ENCODE peak calls at places on chromosomes 13 and 19, in ten cellular contexts. Y is SK-N-MC, B is PC-3, P is HepG2, A is neuronal stem cell, D is H9, Q is mesendoderm, E is mammary epithelial cell, R is GM23248, G is IMR-90. I is an unnamed sample.

GRCh38 chr13:109974354-109974753 is 188.0 kb upstream of the IRS2 start:
- DNase-seq in B (no peak), A (no peak), R (peak), Y (no peak), P (no peak), D (no peak), E (no peak), Q (no peak), G (peak), I (peak)

GRCh38 chr13:26255717-26256277 is 1.9 kb downstream of the CDK8 start:
- DNase-seq in E (no peak), Y (no peak), A (no peak), R (peak), Q (no peak), D (no peak), P (peak), B (peak), G (peak), I (no peak)

GRCh38 chr13:21435710-21436151 is 23.4 kb downstream of the ZDHHC20 start:
- DNase-seq in P (peak), B (peak), D (no peak), Y (no peak), E (peak), G (peak), R (peak), A (no peak), Q (peak), I (no peak)

GRCh38 chr19:12872941-12873890 is 8.0 kb downstream of the DNASE2 start:
- DNase-seq in P (peak), E (peak), A (no peak), Q (peak), Y (peak), G (peak), R (peak), B (peak), D (peak), I (peak)

GRCh38 chr13:49828452-49828851 is 36.0 kb upstream of the KPNA3 start:
- DNase-seq in E (peak), D (no peak), B (peak), A (no peak), Y (no peak), G (no peak), Q (peak), R (no peak), P (no peak), I (no peak)

GRCh38 chr13:99916366-99917103 is 55.0 kb downstream of the ZIC5 start:
- DNase-seq in P (peak), R (peak), Y (peak), B (peak), G (peak), A (no peak), Q (peak), D (no peak), E (peak), I (peak)

GRCh38 chr19:17706750-17707181 is 12.5 kb upstream of the MAP1S start:
- DNase-seq in G (peak), B (no peak), D (peak), A (no peak), P (peak), Y (no peak), Q (peak), R (peak), E (no peak), I (peak)

GRCh38 chr19:21474671-21475181 is 30.7 kb upstream of the ZNF429 start:
- DNase-seq in A (peak), E (peak), Y (no peak), R (peak), D (peak), G (peak), B (no peak), Q (peak), P (no peak), I (peak)

GRCh38 chr19:29717051-29717450 is 2.0 kb upstream of the C19orf12 start:
- DNase-seq in P (no peak), G (no peak), E (no peak), R (no peak), Y (no peak), Q (no peak), D (no peak), A (no peak), B (no peak), I (no peak)
- H3K9ac ChIP-seq in P (no peak), G (no peak), E (no peak), R (no peak), Y (no peak), Q (no peak), D (no peak), A (no peak), B (no peak), I (no peak)

DNA sequence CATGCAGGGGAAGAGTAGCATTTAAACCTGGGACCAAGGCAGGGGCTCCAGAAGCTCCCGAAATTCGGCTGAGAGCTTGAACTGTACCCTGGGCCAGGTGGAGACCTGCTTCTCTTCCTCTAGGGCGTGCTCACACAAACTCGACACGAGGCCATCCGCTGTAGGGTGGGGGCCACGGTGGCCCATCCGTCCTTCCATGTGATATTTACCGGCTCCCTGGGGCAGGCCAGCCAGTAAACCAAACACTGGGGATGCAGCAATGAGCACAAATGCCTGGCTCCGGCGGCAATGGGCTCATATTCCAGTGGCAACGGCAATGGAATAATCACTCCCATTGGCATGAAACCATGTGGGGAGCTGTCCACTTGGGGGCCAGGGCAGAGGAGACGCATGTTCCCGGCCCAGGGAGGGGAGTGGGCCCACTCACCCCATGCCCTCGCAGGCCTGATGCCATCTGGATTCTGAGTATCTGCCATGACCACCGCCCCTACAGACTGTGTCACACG is 10.8 kb downstream of the SH3GL1 start:
- DNase-seq in G (no peak), P (no peak), E (no peak), A (no peak), D (no peak), Y (no peak), B (no peak), Q (no peak), R (peak), I (no peak)
- H3K9ac ChIP-seq in G (peak), P (peak), E (peak), A (peak), D (no peak), Y (no peak), B (no peak), Q (peak), R (peak), I (peak)

GRCh38 chr19:45643927-45644771 is 5.0 kb upstream of the EML2 start:
- DNase-seq in E (no peak), R (no peak), P (no peak), D (no peak), Y (no peak), A (no peak), Q (peak), B (no peak), G (no peak), I (peak)

GRCh38 chr19:45640849-45641273 is 1.7 kb upstream of the EML2 start:
- DNase-seq in R (no peak), G (no peak), P (peak), D (peak), Y (no peak), Q (no peak), B (peak), A (no peak), E (peak), I (peak)

GRCh38 chr19:45643024-45643926 is 4.1 kb upstream of the EML2 start:
- DNase-seq in D (peak), G (peak), R (peak), A (peak), E (peak), Y (no peak), B (peak), P (peak), Q (peak), I (peak)

GRCh38 chr19:45638930-45639729 is at the start of gene EML2:
- DNase-seq in G (no peak), R (peak), Q (peak), P (peak), D (peak), A (peak), E (peak), Y (no peak), B (peak), I (peak)

DNA sequence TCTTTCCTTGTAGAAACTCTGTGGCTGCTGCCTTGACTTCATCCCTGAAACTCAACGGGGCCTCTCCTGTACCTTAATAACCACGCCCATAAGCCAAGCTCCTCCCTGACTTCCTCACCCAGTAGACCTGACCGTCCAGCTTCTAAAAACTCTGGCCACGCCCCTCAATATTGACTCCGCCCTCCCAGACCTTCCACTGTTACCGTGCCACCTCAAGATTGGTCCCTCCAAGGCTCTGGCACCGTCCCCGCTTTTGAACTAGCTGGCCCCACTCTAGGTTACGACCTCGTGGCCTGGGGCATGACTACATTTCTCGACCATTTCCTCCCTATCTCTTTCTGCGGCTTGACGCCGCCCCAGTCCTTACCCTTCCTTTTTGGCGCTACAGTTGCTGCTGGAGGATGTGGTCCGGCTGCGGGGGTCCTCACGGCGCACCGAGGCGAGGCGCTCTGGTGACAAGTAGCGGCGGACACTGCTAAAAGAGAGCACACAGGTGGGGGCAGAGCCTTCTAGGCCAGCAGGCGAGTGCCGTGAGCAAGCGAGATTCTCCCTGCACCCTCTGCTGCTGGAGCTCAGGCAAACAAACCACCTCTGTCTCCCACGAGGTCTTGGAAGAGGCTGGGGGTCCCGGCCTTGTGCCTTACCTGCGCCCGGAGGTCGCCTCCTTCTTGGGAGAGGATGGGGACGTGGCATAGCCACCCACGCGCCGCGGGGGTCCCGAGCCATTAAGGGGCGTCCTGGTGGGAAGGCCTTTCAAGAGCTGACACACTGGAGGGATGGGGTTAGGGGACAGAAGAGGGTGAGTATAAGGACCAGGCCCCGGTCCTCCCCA is 2.3 kb upstream of the EML2 start:
- DNase-seq in A (peak), D (peak), E (peak), Y (no peak), B (peak), P (peak), R (peak), Q (peak), G (peak), I (peak)
- H3K9ac ChIP-seq in A (peak), D (no peak), E (peak), Y (no peak), B (peak), P (peak), R (peak), Q (peak), G (peak), I (no peak)

GRCh38 chr13:73989244-73989843 is 144.9 kb downstream of the KLF12 start:
- DNase-seq in Q (peak), E (no peak), G (no peak), B (no peak), Y (no peak), D (no peak), P (no peak), A (no peak), R (no peak), I (no peak)
- H3K9ac ChIP-seq in Q (no peak), E (no peak), G (no peak), B (no peak), Y (no peak), D (no peak), P (no peak), A (no peak), R (no peak), I (no peak)

GRCh38 chr19:41376998-41377365 is 649 bp downstream of the TMEM91 start:
- DNase-seq in Q (no peak), D (no peak), R (peak), P (no peak), E (no peak), B (no peak), A (no peak), Y (no peak), G (no peak), I (no peak)

GRCh38 chr19:41373993-41374392 is 2.3 kb upstream of the TMEM91 start:
- DNase-seq in E (peak), R (peak), Q (no peak), P (no peak), A (no peak), D (no peak), Y (no peak), B (no peak), G (peak), I (no peak)

GRCh38 chr19:41377977-41378707 is 1.8 kb downstream of the TMEM91 start:
- DNase-seq in E (no peak), P (no peak), Q (peak), Y (no peak), R (no peak), D (peak), B (no peak), G (no peak), A (no peak), I (peak)

GRCh38 chr19:41371541-41371940 is 4.8 kb upstream of the TMEM91 start:
- DNase-seq in D (no peak), E (no peak), P (no peak), Y (no peak), R (no peak), G (no peak), A (no peak), Q (no peak), B (no peak), I (no peak)

GRCh38 chr19:41376241-41376997 is at the start of gene TMEM91:
- DNase-seq in A (no peak), R (peak), E (peak), B (no peak), G (no peak), P (no peak), Q (peak), D (peak), Y (no peak), I (peak)
- H3K9ac ChIP-seq in A (peak), R (peak), E (peak), B (no peak), G (peak), P (peak), Q (peak), D (peak), Y (peak), I (peak)

DNA sequence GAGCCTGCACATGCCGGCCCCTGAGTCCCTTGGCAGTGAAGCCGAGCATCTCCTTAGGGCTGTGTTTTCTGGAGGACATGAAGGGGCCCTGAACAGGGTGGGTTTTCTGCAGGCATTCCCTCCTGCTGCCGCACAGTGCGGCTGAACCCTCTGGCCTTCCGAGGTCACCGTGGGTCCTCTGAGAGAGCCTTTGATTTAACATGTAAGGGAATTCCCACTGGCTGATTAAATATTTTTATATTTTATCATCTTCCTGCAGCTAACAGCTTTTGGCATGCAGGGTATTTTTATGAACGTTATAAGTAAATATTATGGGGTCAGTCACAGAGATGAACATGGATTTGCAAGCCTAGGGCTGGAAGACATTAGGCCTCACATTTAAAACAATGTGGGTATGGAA is 220.1 kb downstream of the COG6 start:
- DNase-seq in R (no peak), Y (no peak), E (no peak), D (no peak), B (peak), G (peak), Q (no peak), A (no peak), P (no peak), I (no peak)
- H3K9ac ChIP-seq in R (no peak), Y (no peak), E (no peak), D (no peak), B (no peak), G (no peak), Q (no peak), A (no peak), P (no peak), I (no peak)

I was measured in endodermal cell.